ENCODE peak calls at places on chromosomes 11 and 22, in seven cellular contexts. Q is breast epithelium, W is transverse colon, N is K562, K is GM23338, O is sigmoid colon, L is SK-N-SH. T is an unnamed sample.

GRCh38 chr11:134537941-134538340 is 125.9 kb upstream of the B3GAT1 start:
- DNase-seq in N (no peak), O (no peak), Q (no peak), W (no peak), K (no peak), L (no peak), T (no peak)

GRCh38 chr11:96035031-96035743 is 111.3 kb upstream of the MTMR2 start:
- DNase-seq in O (no peak), W (no peak), K (no peak), Q (no peak), L (no peak), N (no peak), T (no peak)

GRCh38 chr22:19634206-19634536 is 80.1 kb upstream of the SEPTIN5 start:
- DNase-seq in K (no peak), O (peak; percentile 40), W (no peak), Q (no peak), N (no peak), L (peak; percentile 9), T (no peak)

GRCh38 chr11:45662665-45663485 is 2.5 kb downstream of the CHST1 start:
- DNase-seq in K (peak; percentile 44), Q (no peak), L (peak; percentile 47), O (peak; percentile 57), W (no peak), N (peak; percentile 33), T (peak; percentile 43)

GRCh38 chr22:32655068-32655467 is 146.4 kb upstream of the TIMP3 start:
- DNase-seq in N (no peak), O (no peak), K (no peak), Q (no peak), W (no peak), L (no peak), T (no peak)

GRCh38 chr11:1679881-1680280 is 17.1 kb upstream of the KRTAP5-6 start:
- DNase-seq in L (no peak), W (no peak), N (no peak), O (no peak), Q (no peak), K (no peak), T (no peak)

GRCh38 chr11:64650923-64651523 is 60.0 kb downstream of the SLC22A12 start:
- DNase-seq in O (no peak), L (no peak), W (no peak), K (peak; percentile 78), Q (no peak), N (peak; percentile 63), T (no peak)

GRCh38 chr11:106644824-106645223 is 373.5 kb downstream of the GUCY1A2 start:
- DNase-seq in K (no peak), Q (no peak), N (no peak), W (no peak), L (no peak), O (no peak), T (no peak)

GRCh38 chr11:117188620-117189081 is 10.1 kb downstream of the SIDT2 start:
- DNase-seq in L (peak; percentile 13), W (no peak), N (no peak), O (peak; percentile 74), Q (peak; percentile 36), K (no peak), T (peak; percentile 80)

GRCh38 chr11:83004855-83005556 is 66.7 kb downstream of the RAB30 start:
- DNase-seq in O (no peak), L (no peak), W (no peak), Q (no peak), K (no peak), N (no peak), T (no peak)

GRCh38 chr11:34915136-34916013 is 804 bp downstream of the APIP start:
- DNase-seq in N (no peak), K (no peak), L (no peak), W (no peak), Q (no peak), O (no peak), T (no peak)

GRCh38 chr11:12100886-12101285 is 9.5 kb upstream of the MICAL2 start:
- DNase-seq in W (no peak), N (no peak), K (no peak), O (no peak), Q (no peak), L (no peak), T (no peak)

GRCh38 chr11:8090756-8091155 is 9.7 kb downstream of the TUB start:
- DNase-seq in W (no peak), Q (peak; percentile 46), K (peak; percentile 95), L (peak; percentile 79), O (peak; percentile 62), N (peak; percentile 46), T (peak; percentile 24)

GRCh38 chr11:125874556-125875124 is 12.8 kb upstream of the HYLS1 start:
- DNase-seq in O (peak; percentile 69), Q (no peak), K (peak; percentile 91), L (peak; percentile 77), N (peak; percentile 37), W (peak; percentile 49), T (no peak)

GRCh38 chr22:44505796-44506354 is 7.8 kb upstream of the RTL6 start:
- DNase-seq in O (no peak), K (no peak), W (no peak), L (no peak), Q (no peak), N (no peak), T (no peak)

GRCh38 chr22:30031764-30032468 is 48.3 kb upstream of the HORMAD2 start:
- DNase-seq in K (no peak), Q (no peak), N (no peak), O (no peak), L (no peak), W (no peak), T (no peak)

GRCh38 chr11:65911682-65912568 is 6.9 kb downstream of the C11orf68 start:
- DNase-seq in L (peak; percentile 84), W (peak; percentile 40), N (peak; percentile 33), O (peak; percentile 85), K (peak; percentile 84), Q (no peak), T (no peak)

GRCh38 chr22:45976351-45977002 is 485 bp downstream of the WNT7B start:
- DNase-seq in K (peak; percentile 30), N (no peak), Q (no peak), O (no peak), L (peak; percentile 62), W (no peak), T (no peak)

GRCh38 chr11:118918686-118919280 is 6.9 kb downstream of the BCL9L start:
- DNase-seq in W (peak; percentile 28), L (no peak), K (no peak), Q (no peak), N (no peak), O (peak; percentile 71), T (no peak)

GRCh38 chr11:121722431-121723256 is 269.9 kb upstream of the SORL1-AS1 start:
- DNase-seq in N (no peak), L (peak; percentile 82), O (peak; percentile 97), K (peak; percentile 90), W (peak; percentile 47), Q (peak; percentile 67), T (no peak)

GRCh38 chr11:117999354-117999993 is 13.3 kb downstream of the IL10RA start:
- DNase-seq in L (no peak), Q (no peak), W (no peak), O (no peak), N (no peak), K (no peak), T (peak; percentile 76)

GRCh38 chr11:26399336-26399735 is 67.4 kb downstream of the ANO3 start:
- DNase-seq in K (no peak), Q (no peak), L (peak; percentile 5), N (no peak), W (no peak), O (no peak), T (no peak)

DNA sequence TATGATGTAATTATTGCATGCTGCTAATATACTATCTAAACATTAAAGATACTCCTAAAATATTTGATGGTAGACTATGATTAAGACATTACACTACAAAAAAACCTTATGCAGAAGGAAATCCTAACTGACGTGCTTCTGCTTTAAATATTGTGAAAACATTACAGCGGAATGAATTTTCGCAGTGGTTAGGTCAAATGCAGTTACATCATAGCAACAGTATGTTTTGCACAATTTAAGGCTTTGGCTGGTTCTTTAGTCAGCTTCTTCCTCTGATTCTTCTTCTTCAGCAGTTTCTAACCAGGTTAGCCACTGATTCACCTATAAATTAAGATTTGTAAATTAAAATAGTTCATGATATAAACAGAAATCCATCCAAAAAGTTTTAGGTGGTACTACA is 11.2 kb downstream of the EIF4G2 start:
- DNase-seq in L (no peak), Q (no peak), N (no peak), W (no peak), K (no peak), O (no peak), T (no peak)
- TF ChIP-seq POLR2AphosphoS5 in L (no peak), Q (no peak), N (no peak), W (no peak), K (no peak), O (no peak), T (no peak)

GRCh38 chr11:620935-621814 is 3.6 kb downstream of the CDHR5 start:
- DNase-seq in N (no peak), L (no peak), O (peak; percentile 64), Q (no peak), W (no peak), K (no peak), T (peak; percentile 71)
- TF ChIP-seq POLR2AphosphoS5 in N (no peak), L (no peak), O (no peak), Q (no peak), W (no peak), K (no peak), T (peak; percentile 39)

DNA sequence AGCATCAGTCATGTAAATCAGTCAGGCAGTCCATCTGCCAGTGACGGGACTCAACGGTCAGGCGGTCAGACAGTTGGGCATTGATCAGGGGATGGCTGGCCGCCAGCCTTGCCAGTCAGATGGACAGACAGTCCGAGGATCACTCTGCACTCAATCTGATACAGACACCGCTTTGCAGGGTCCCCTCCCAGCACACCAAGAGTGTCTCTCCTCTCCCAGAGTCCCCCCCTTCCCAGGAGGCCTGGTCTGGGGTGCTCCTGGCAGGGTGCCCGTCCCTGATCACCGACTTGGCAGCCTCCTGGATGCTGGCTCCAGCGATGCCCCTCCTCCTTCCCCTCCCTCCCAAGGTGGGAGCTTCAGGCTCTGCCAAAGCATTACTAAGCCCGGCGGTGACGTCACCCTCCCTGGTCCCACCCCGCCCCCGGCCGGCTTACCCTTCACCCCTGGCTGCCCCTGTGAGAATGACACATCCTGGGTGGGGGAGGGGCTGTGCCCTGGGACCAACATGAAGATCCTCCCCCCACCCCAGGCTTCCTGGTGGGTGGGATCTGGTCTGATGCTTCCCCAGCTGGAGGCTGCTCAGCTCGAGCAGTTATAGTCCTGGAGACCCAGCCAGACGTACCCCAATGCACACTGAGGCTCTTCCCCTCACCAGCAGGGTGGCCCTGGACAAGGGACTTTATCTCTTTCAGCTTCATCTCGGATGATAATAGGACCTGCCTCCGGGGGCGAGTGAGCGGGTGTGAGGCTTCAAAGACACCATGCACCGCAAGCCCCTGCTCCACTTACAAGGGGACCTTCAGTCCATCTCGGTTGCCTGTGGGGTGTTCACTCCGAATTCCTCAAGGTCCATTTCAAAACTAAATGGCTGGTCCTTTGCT is 69.2 kb downstream of the CD82 start:
- DNase-seq in Q (no peak), N (peak; percentile 67), O (peak; percentile 89), K (peak; percentile 84), L (peak; percentile 90), W (peak; percentile 51), T (peak; percentile 76)
- TF ChIP-seq POLR2AphosphoS5 in Q (no peak), N (no peak), O (peak; percentile 40), K (no peak), L (no peak), W (no peak), T (no peak)

DNA sequence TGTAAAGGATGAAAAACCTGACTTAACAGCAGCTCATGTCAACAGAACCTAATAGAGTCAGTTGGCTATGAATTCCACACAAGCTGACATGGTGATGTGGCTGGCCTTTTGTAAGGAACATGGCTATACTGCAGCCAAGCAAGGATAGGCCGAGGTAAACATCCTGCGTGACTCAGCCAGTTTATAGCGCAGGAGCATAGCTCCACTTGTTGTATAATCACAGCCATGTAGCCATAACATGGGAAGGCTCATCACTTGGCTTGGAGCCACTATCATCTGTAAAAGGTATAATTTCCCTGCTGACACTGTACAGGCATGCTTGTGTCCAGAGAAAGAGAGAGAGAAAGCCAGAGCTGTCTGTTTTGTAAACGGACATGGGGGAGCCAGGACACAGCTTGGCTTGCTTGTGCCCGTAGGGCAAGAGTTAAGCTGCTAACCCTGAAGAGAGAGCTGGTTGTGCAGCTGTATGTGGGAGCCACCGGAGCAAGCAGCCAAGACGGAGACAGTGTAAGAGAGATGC is 104.4 kb upstream of the PLET1 start:
- DNase-seq in Q (no peak), W (peak; percentile 35), O (peak; percentile 85), K (no peak), L (peak; percentile 49), N (no peak), T (no peak)
- TF ChIP-seq POLR2AphosphoS5 in Q (no peak), W (peak; percentile 77), O (peak; percentile 73), K (no peak), L (no peak), N (no peak), T (no peak)